ENCODE peak calls at places on chromosomes 3 and 15, in five cellular contexts. I is astrocyte, R is esophagus squamous epithelium, N is cardiac muscle cell, L is A549. K is an unnamed sample.

GRCh38 chr3:124885466-124886167 is 1.5 kb downstream of the ITGB5 start:
- DNase-seq in N (peak; percentile 25), R (no peak), L (no peak), I (no peak), K (no peak)

GRCh38 chr3:195247086-195247862 is 23.7 kb downstream of the XXYLT1 start:
- DNase-seq in L (no peak), R (no peak), N (no peak), I (no peak), K (peak; percentile 53)

GRCh38 chr3:152380048-152380447 is 111.3 kb downstream of the MBNL1 start:
- DNase-seq in I (no peak), R (no peak), L (no peak), N (no peak), K (no peak)

GRCh38 chr15:60993008-60993407 is 236.1 kb downstream of the RORA start:
- DNase-seq in I (peak; percentile 68), R (no peak), L (no peak), N (no peak), K (no peak)

GRCh38 chr3:52786330-52787215 is 8.0 kb upstream of the ITIH3 start:
- DNase-seq in L (no peak), I (no peak), N (no peak), R (no peak), K (no peak)

GRCh38 chr3:9793161-9793781 is 389 bp downstream of the ARPC4 start:
- DNase-seq in R (no peak), I (no peak), L (no peak), N (peak; percentile 36), K (no peak)

GRCh38 chr15:72554471-72555425 is 80.6 kb downstream of the ARIH1 start:
- DNase-seq in I (peak; percentile 85), L (no peak), N (no peak), R (no peak), K (no peak)

GRCh38 chr3:110664148-110664547 is 407.5 kb upstream of the NECTIN3 start:
- DNase-seq in I (peak; percentile 22), R (no peak), L (no peak), N (no peak), K (no peak)

GRCh38 chr15:51108933-51109550 is 14.3 kb upstream of the TNFAIP8L3 start:
- DNase-seq in N (peak; percentile 41), L (no peak), R (no peak), I (peak; percentile 100), K (no peak)

GRCh38 chr3:165669967-165670366 is 167.3 kb downstream of the BCHE start:
- DNase-seq in I (peak; percentile 22), R (no peak), N (no peak), L (no peak), K (no peak)

GRCh38 chr3:13853978-13854296 is 25.9 kb downstream of the WNT7A start:
- DNase-seq in I (no peak), N (no peak), R (no peak), L (no peak), K (no peak)

GRCh38 chr15:82680200-82681102 is 29.2 kb downstream of the AP3B2 start:
- DNase-seq in R (no peak), N (peak; percentile 86), I (no peak), L (peak; percentile 67), K (no peak)

GRCh38 chr3:161343986-161344385 is 27.3 kb downstream of the SPTSSB start:
- DNase-seq in R (no peak), L (no peak), N (no peak), I (peak; percentile 32), K (no peak)

GRCh38 chr3:46695177-46695961 is 1.9 kb upstream of the ALS2CL start:
- DNase-seq in L (peak; percentile 31), I (no peak), R (no peak), N (no peak), K (peak; percentile 80)

GRCh38 chr3:107001635-107002034 is 375.6 kb upstream of the CCDC54 start:
- DNase-seq in R (no peak), N (no peak), I (no peak), L (no peak), K (no peak)

GRCh38 chr3:33808559-33808958 is 10.1 kb downstream of the PDCD6IP start:
- DNase-seq in I (no peak), N (no peak), R (no peak), L (no peak), K (no peak)

GRCh38 chr3:183265713-183266417 is 12.8 kb downstream of the B3GNT5 start:
- DNase-seq in L (peak; percentile 70), I (peak; percentile 94), R (no peak), N (no peak), K (no peak)

GRCh38 chr15:68258684-68259083 is 18.9 kb upstream of the FEM1B start:
- DNase-seq in L (no peak), N (no peak), I (no peak), R (no peak), K (peak; percentile 67)

GRCh38 chr3:98712726-98713125 is 50.4 kb upstream of the ST3GAL6 start:
- DNase-seq in L (no peak), N (no peak), I (no peak), R (no peak), K (no peak)

GRCh38 chr3:38488949-38489348 is 7.2 kb upstream of the EXOG start:
- DNase-seq in I (no peak), L (no peak), N (no peak), R (no peak), K (no peak)

GRCh38 chr15:71757741-71758530 is 52.4 kb upstream of the NR2E3 start:
- DNase-seq in R (no peak), N (no peak), I (no peak), L (no peak), K (no peak)

GRCh38 chr15:31484986-31485385 is 158.4 kb downstream of the KLF13 start:
- DNase-seq in I (no peak), L (no peak), N (no peak), R (no peak), K (no peak)

GRCh38 chr15:73935547-73935946 is 9.3 kb downstream of the LOXL1 start:
- DNase-seq in I (no peak), L (no peak), N (no peak), R (no peak), K (no peak)

GRCh38 chr3:23662079-23662617 is 143.6 kb upstream of the UBE2E1 start:
- DNase-seq in N (no peak), R (no peak), L (no peak), I (no peak), K (no peak)

GRCh38 chr3:197487911-197488391 is 67.8 kb downstream of the BDH1 start:
- DNase-seq in R (no peak), N (no peak), L (peak; percentile 51), I (peak; percentile 99), K (peak; percentile 70)

GRCh38 chr15:51736069-51736468 is 1.4 kb downstream of the LYSMD2 start:
- DNase-seq in I (no peak), N (no peak), R (no peak), L (no peak), K (no peak)

GRCh38 chr15:66891776-66892175 is 173.6 kb upstream of the SMAD3 start:
- DNase-seq in R (no peak), L (no peak), N (no peak), I (no peak), K (no peak)

GRCh38 chr3:115930922-115931321 is 307.6 kb downstream of the GAP43 start:
- DNase-seq in R (no peak), I (no peak), N (no peak), L (no peak), K (no peak)

GRCh38 chr3:109685084-109686079 is 348.0 kb upstream of the DPPA4 start:
- DNase-seq in N (no peak), L (peak; percentile 60), I (peak; percentile 99), R (no peak), K (peak; percentile 98)

GRCh38 chr3:145704020-145704419 is 457.0 kb downstream of the PLOD2 start:
- DNase-seq in N (no peak), L (no peak), I (no peak), R (no peak), K (no peak)

GRCh38 chr3:146125946-146126345 is 35.0 kb downstream of the PLOD2 start:
- DNase-seq in R (no peak), N (no peak), I (peak; percentile 96), L (peak; percentile 43), K (no peak)

GRCh38 chr3:141255864-141256263 is 24.2 kb downstream of the PXYLP1 start:
- DNase-seq in N (peak; percentile 29), R (no peak), I (no peak), L (peak; percentile 46), K (no peak)

GRCh38 chr3:128280466-128281455 is 127.5 kb downstream of the EEFSEC start:
- DNase-seq in R (no peak), N (no peak), L (no peak), I (no peak), K (peak; percentile 37)

GRCh38 chr3:62084558-62084957 is 288.8 kb downstream of the FEZF2 start:
- DNase-seq in N (no peak), L (no peak), R (no peak), I (peak; percentile 73), K (no peak)

GRCh38 chr3:127668906-127669305 is 3.8 kb upstream of the ABTB1 start:
- DNase-seq in R (no peak), N (no peak), I (no peak), L (no peak), K (no peak)

DNA sequence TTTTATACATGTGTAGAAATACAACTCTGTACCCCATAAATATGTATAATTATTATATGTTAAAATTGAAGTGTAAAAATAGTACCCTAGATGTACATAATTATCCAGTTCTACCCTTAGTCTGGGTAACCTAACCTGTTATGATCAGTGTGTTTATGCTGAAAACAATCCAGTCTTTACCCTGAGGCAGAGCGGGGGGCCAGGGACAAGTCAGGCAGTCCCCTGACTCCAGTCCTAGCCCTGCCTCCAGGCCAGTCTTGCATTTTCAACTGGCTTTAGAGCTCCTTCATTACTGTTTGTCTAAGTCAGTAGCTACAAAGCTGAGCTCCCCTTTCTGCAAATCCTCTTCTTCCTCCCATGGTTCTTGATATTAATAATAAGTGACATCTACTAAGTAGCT is 3.1 kb downstream of the MESD start:
- DNase-seq in R (no peak), N (no peak), L (no peak), I (no peak), K (peak; percentile 41)
- H3K4me3 ChIP-seq in R (no peak overlapping the region), N (no peak overlapping the region), L (no peak overlapping the region), I (no peak overlapping the region), K (no peak overlapping the region)

GRCh38 chr15:41969851-41970431 is 2.4 kb downstream of the EHD4 start:
- DNase-seq in R (no peak), N (no peak), L (no peak), I (peak; percentile 36), K (no peak)
- H3K4me1 ChIP-seq in R (peaks cover 12% of the 10 kb centered on the region), N (peaks cover 41% of the 10 kb centered on the region), L (peaks cover 13% of the 10 kb centered on the region), I (peaks cover 25% of the 10 kb centered on the region), K (peaks cover 9% of the 10 kb centered on the region)

DNA sequence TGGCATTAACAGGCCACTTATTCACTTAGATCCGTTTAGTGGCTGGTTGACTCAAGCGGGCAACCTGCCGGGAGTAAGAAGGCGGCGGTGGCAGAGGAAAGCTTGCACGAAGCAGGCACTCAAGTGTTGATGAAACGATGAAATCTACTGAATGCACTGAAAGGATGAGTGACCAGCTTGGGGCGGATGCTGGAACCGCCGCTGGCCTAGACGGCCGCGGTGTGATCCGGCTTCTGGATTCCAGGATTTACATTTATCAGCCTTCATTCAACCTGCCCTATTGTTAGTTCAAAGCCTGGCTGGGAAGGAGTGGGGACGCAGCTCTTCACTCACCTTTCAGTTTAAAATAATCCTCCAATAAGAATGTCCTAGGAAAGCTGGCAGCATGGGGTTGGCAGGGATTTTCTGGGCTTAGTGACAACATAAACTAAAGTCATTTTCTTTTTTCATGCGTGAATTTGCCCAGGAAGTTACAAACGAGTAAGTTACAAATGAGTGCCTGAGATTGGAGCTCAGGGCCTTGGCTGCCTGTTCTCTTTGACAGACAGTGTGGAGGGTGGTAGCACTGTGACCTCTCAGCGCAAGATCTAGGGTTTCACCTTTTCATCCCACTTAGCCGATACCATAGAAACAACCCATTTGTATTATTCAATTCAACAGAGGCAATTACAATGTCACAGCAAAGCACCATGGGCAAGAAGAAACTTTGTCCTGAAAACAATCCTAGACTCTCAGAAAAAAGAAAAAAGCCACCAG is 1.1 kb upstream of the PLCH1 start:
- DNase-seq in L (peak; percentile 68), N (peak; percentile 48), I (peak; percentile 26), R (no peak), K (no peak)
- H3K4me3 ChIP-seq in L (peak overlapping the region; percentile 63), N (no peak overlapping the region), I (peak overlapping the region; percentile 21), R (peak overlapping the region; percentile 60), K (peak overlapping the region; percentile 56)

GRCh38 chr3:134366928-134367352 is 7.3 kb downstream of the AMOTL2 start:
- DNase-seq in R (no peak), N (no peak), I (no peak), L (no peak), K (no peak)
- H3K4me1 ChIP-seq in R (peaks cover 90% of the 10 kb centered on the region), N (peaks cover 46% of the 10 kb centered on the region), I (peaks cover 93% of the 10 kb centered on the region), L (peaks cover 97% of the 10 kb centered on the region), K (peaks cover 97% of the 10 kb centered on the region)